ENCODE peak calls at places on chromosomes 16 and 17, in eight cellular contexts. One of them, this sample, is unnamed.
A peak's percentile ranks its signal among the peaks of the same experiment; 100 is the strongest.

GRCh38 chr16:89045181-89045815 is 48.4 kb upstream of the ACSF3 start:
- DNase-seq in thoracic aorta: no peak
- DNase-seq in upper lobe of left lung: no peak
- DNase-seq in CD4-positive, CD25-positive, alpha-beta regulatory T cell: no peak
- DNase-seq in fibroblast of mammary gland: no peak
- DNase-seq in retinal pigment epithelial cell: no peak
- DNase-seq in CD8-positive, alpha-beta T cell: no peak
- DNase-seq in mucosa of descending colon: no peak
- DNase-seq in this sample: no peak

GRCh38 chr17:72790194-72790593 is 302.3 kb downstream of the SLC39A11 start:
- DNase-seq in thoracic aorta: no peak
- DNase-seq in upper lobe of left lung: no peak
- DNase-seq in CD4-positive, CD25-positive, alpha-beta regulatory T cell: no peak
- DNase-seq in fibroblast of mammary gland: no peak
- DNase-seq in retinal pigment epithelial cell: no peak
- DNase-seq in CD8-positive, alpha-beta T cell: no peak
- DNase-seq in mucosa of descending colon: no peak
- DNase-seq in this sample: no peak

GRCh38 chr17:50576864-50577263 is 16.3 kb downstream of the CACNA1G start:
- DNase-seq in thoracic aorta: no peak
- DNase-seq in upper lobe of left lung: no peak
- DNase-seq in CD4-positive, CD25-positive, alpha-beta regulatory T cell: no peak
- DNase-seq in fibroblast of mammary gland: no peak
- DNase-seq in retinal pigment epithelial cell: no peak
- DNase-seq in CD8-positive, alpha-beta T cell: no peak
- DNase-seq in mucosa of descending colon: no peak
- DNase-seq in this sample: no peak

GRCh38 chr17:7842380-7842949 is 8.4 kb downstream of the KDM6B start:
- DNase-seq in thoracic aorta: peak; percentile 88
- DNase-seq in upper lobe of left lung: peak; percentile 93
- DNase-seq in CD4-positive, CD25-positive, alpha-beta regulatory T cell: peak; percentile 96
- DNase-seq in fibroblast of mammary gland: peak; percentile 95
- DNase-seq in retinal pigment epithelial cell: no peak
- DNase-seq in CD8-positive, alpha-beta T cell: peak; percentile 83
- DNase-seq in mucosa of descending colon: peak; percentile 83
- DNase-seq in this sample: peak; percentile 91

GRCh38 chr17:74126959-74127358 is 76.5 kb upstream of the RPL38 start:
- DNase-seq in thoracic aorta: no peak
- DNase-seq in upper lobe of left lung: no peak
- DNase-seq in CD4-positive, CD25-positive, alpha-beta regulatory T cell: no peak
- DNase-seq in fibroblast of mammary gland: no peak
- DNase-seq in retinal pigment epithelial cell: no peak
- DNase-seq in CD8-positive, alpha-beta T cell: no peak
- DNase-seq in mucosa of descending colon: no peak
- DNase-seq in this sample: no peak

GRCh38 chr17:17179371-17179827 is 26.7 kb downstream of the PLD6 start:
- DNase-seq in thoracic aorta: no peak
- DNase-seq in upper lobe of left lung: no peak
- DNase-seq in CD4-positive, CD25-positive, alpha-beta regulatory T cell: no peak
- DNase-seq in fibroblast of mammary gland: no peak
- DNase-seq in retinal pigment epithelial cell: no peak
- DNase-seq in CD8-positive, alpha-beta T cell: no peak
- DNase-seq in mucosa of descending colon: no peak
- DNase-seq in this sample: no peak

GRCh38 chr16:2243031-2243528 is 6.8 kb downstream of the DNASE1L2 start:
- DNase-seq in thoracic aorta: no peak
- DNase-seq in upper lobe of left lung: peak; percentile 76
- DNase-seq in CD4-positive, CD25-positive, alpha-beta regulatory T cell: no peak
- DNase-seq in fibroblast of mammary gland: no peak
- DNase-seq in retinal pigment epithelial cell: no peak
- DNase-seq in CD8-positive, alpha-beta T cell: no peak
- DNase-seq in mucosa of descending colon: no peak
- DNase-seq in this sample: no peak

GRCh38 chr17:74404218-74404617 is 27.7 kb upstream of the GPRC5C start:
- DNase-seq in thoracic aorta: no peak
- DNase-seq in upper lobe of left lung: no peak
- DNase-seq in CD4-positive, CD25-positive, alpha-beta regulatory T cell: no peak
- DNase-seq in fibroblast of mammary gland: no peak
- DNase-seq in retinal pigment epithelial cell: no peak
- DNase-seq in CD8-positive, alpha-beta T cell: no peak
- DNase-seq in mucosa of descending colon: no peak
- DNase-seq in this sample: no peak

GRCh38 chr17:28379814-28380571 is 8.5 kb downstream of the SARM1 start:
- DNase-seq in thoracic aorta: no peak
- DNase-seq in upper lobe of left lung: no peak
- DNase-seq in CD4-positive, CD25-positive, alpha-beta regulatory T cell: no peak
- DNase-seq in fibroblast of mammary gland: peak; percentile 49
- DNase-seq in retinal pigment epithelial cell: no peak
- DNase-seq in CD8-positive, alpha-beta T cell: no peak
- DNase-seq in mucosa of descending colon: no peak
- DNase-seq in this sample: no peak

GRCh38 chr17:28380572-28380907 is 9.0 kb downstream of the SARM1 start:
- DNase-seq in thoracic aorta: no peak
- DNase-seq in upper lobe of left lung: no peak
- DNase-seq in CD4-positive, CD25-positive, alpha-beta regulatory T cell: no peak
- DNase-seq in fibroblast of mammary gland: no peak
- DNase-seq in retinal pigment epithelial cell: no peak
- DNase-seq in CD8-positive, alpha-beta T cell: no peak
- DNase-seq in mucosa of descending colon: no peak
- DNase-seq in this sample: no peak

GRCh38 chr17:28385037-28385797 is 13.7 kb downstream of the SARM1 start:
- DNase-seq in thoracic aorta: no peak
- DNase-seq in upper lobe of left lung: peak; percentile 88
- DNase-seq in CD4-positive, CD25-positive, alpha-beta regulatory T cell: no peak
- DNase-seq in fibroblast of mammary gland: no peak
- DNase-seq in retinal pigment epithelial cell: no peak
- DNase-seq in CD8-positive, alpha-beta T cell: no peak
- DNase-seq in mucosa of descending colon: peak; percentile 73
- DNase-seq in this sample: no peak

GRCh38 chr17:28384281-28385036 is 13.0 kb downstream of the SARM1 start:
- DNase-seq in thoracic aorta: no peak
- DNase-seq in upper lobe of left lung: peak; percentile 89
- DNase-seq in CD4-positive, CD25-positive, alpha-beta regulatory T cell: peak; percentile 53
- DNase-seq in fibroblast of mammary gland: no peak
- DNase-seq in retinal pigment epithelial cell: no peak
- DNase-seq in CD8-positive, alpha-beta T cell: peak; percentile 45
- DNase-seq in mucosa of descending colon: peak; percentile 88
- DNase-seq in this sample: peak; percentile 78

GRCh38 chr17:28381141-28381825 is 9.8 kb downstream of the SARM1 start:
- DNase-seq in thoracic aorta: no peak
- DNase-seq in upper lobe of left lung: peak; percentile 88
- DNase-seq in CD4-positive, CD25-positive, alpha-beta regulatory T cell: no peak
- DNase-seq in fibroblast of mammary gland: no peak
- DNase-seq in retinal pigment epithelial cell: no peak
- DNase-seq in CD8-positive, alpha-beta T cell: no peak
- DNase-seq in mucosa of descending colon: peak; percentile 65
- DNase-seq in this sample: no peak
- H3K4me3 ChIP-seq in thoracic aorta: no peak overlapping the region
- H3K4me3 ChIP-seq in upper lobe of left lung: peak overlapping the region; percentile 27
- H3K4me3 ChIP-seq in CD4-positive, CD25-positive, alpha-beta regulatory T cell: no peak overlapping the region
- H3K4me3 ChIP-seq in fibroblast of mammary gland: no peak overlapping the region
- H3K4me3 ChIP-seq in retinal pigment epithelial cell: no peak overlapping the region
- H3K4me3 ChIP-seq in CD8-positive, alpha-beta T cell: no peak overlapping the region
- H3K4me3 ChIP-seq in mucosa of descending colon: no peak overlapping the region
- H3K4me3 ChIP-seq in this sample: no peak overlapping the region

GRCh38 chr17:45428954-45429337 is 3.7 kb downstream of the ARHGAP27 start:
- DNase-seq in thoracic aorta: no peak
- DNase-seq in upper lobe of left lung: peak; percentile 84
- DNase-seq in CD4-positive, CD25-positive, alpha-beta regulatory T cell: no peak
- DNase-seq in fibroblast of mammary gland: no peak
- DNase-seq in retinal pigment epithelial cell: no peak
- DNase-seq in CD8-positive, alpha-beta T cell: no peak
- DNase-seq in mucosa of descending colon: peak; percentile 51
- DNase-seq in this sample: no peak

GRCh38 chr17:45427181-45427835 is 5.4 kb downstream of the ARHGAP27 start:
- DNase-seq in thoracic aorta: no peak
- DNase-seq in upper lobe of left lung: no peak
- DNase-seq in CD4-positive, CD25-positive, alpha-beta regulatory T cell: no peak
- DNase-seq in fibroblast of mammary gland: no peak
- DNase-seq in retinal pigment epithelial cell: no peak
- DNase-seq in CD8-positive, alpha-beta T cell: no peak
- DNase-seq in mucosa of descending colon: peak; percentile 26
- DNase-seq in this sample: no peak

GRCh38 chr17:45429338-45430005 is 3.2 kb downstream of the ARHGAP27 start:
- DNase-seq in thoracic aorta: no peak
- DNase-seq in upper lobe of left lung: peak; percentile 88
- DNase-seq in CD4-positive, CD25-positive, alpha-beta regulatory T cell: no peak
- DNase-seq in fibroblast of mammary gland: no peak
- DNase-seq in retinal pigment epithelial cell: no peak
- DNase-seq in CD8-positive, alpha-beta T cell: no peak
- DNase-seq in mucosa of descending colon: peak; percentile 49
- DNase-seq in this sample: no peak

GRCh38 chr17:45426561-45426960 is 6.1 kb downstream of the ARHGAP27 start:
- DNase-seq in thoracic aorta: no peak
- DNase-seq in upper lobe of left lung: no peak
- DNase-seq in CD4-positive, CD25-positive, alpha-beta regulatory T cell: no peak
- DNase-seq in fibroblast of mammary gland: no peak
- DNase-seq in retinal pigment epithelial cell: no peak
- DNase-seq in CD8-positive, alpha-beta T cell: no peak
- DNase-seq in mucosa of descending colon: peak; percentile 31
- DNase-seq in this sample: no peak

GRCh38 chr17:45428050-45428953 is 4.4 kb downstream of the ARHGAP27 start:
- DNase-seq in thoracic aorta: no peak
- DNase-seq in upper lobe of left lung: peak; percentile 95
- DNase-seq in CD4-positive, CD25-positive, alpha-beta regulatory T cell: peak; percentile 66
- DNase-seq in fibroblast of mammary gland: peak; percentile 34
- DNase-seq in retinal pigment epithelial cell: no peak
- DNase-seq in CD8-positive, alpha-beta T cell: peak; percentile 74
- DNase-seq in mucosa of descending colon: peak; percentile 90
- DNase-seq in this sample: peak; percentile 82
- H3K4me3 ChIP-seq in thoracic aorta: peak overlapping the region; percentile 32
- H3K4me3 ChIP-seq in upper lobe of left lung: no peak overlapping the region
- H3K4me3 ChIP-seq in CD4-positive, CD25-positive, alpha-beta regulatory T cell: peak overlapping the region; percentile 35
- H3K4me3 ChIP-seq in fibroblast of mammary gland: no peak overlapping the region
- H3K4me3 ChIP-seq in retinal pigment epithelial cell: no peak overlapping the region
- H3K4me3 ChIP-seq in CD8-positive, alpha-beta T cell: no peak overlapping the region
- H3K4me3 ChIP-seq in mucosa of descending colon: no peak overlapping the region
- H3K4me3 ChIP-seq in this sample: peak overlapping the region; percentile 47

DNA sequence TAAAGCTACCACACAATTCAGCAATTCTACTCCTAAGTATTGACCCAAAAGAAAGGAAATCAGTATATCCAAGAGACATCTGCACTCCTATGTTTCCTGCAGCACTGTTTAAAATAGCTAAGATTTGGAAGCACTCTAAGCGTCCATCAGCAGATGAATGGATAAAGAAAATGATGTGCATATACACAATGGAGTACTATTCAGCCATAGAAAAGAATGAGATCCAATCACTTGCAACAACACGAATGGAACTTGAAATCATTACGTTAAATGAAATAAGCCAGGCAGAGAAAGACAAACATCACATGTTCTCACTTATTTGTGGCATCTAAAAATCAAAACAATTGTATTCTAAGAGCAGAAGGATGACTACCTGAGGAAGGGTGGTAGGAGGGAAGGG is 1.5 kb downstream of the SLFN11 start:
- DNase-seq in thoracic aorta: no peak
- DNase-seq in upper lobe of left lung: no peak
- DNase-seq in CD4-positive, CD25-positive, alpha-beta regulatory T cell: no peak
- DNase-seq in fibroblast of mammary gland: no peak
- DNase-seq in retinal pigment epithelial cell: no peak
- DNase-seq in CD8-positive, alpha-beta T cell: no peak
- DNase-seq in mucosa of descending colon: no peak
- DNase-seq in this sample: no peak
- H3K4me3 ChIP-seq in thoracic aorta: peak overlapping the region; percentile 5
- H3K4me3 ChIP-seq in upper lobe of left lung: no peak overlapping the region
- H3K4me3 ChIP-seq in CD4-positive, CD25-positive, alpha-beta regulatory T cell: peak overlapping the region; percentile 82
- H3K4me3 ChIP-seq in fibroblast of mammary gland: peak overlapping the region; percentile 82
- H3K4me3 ChIP-seq in retinal pigment epithelial cell: no peak overlapping the region
- H3K4me3 ChIP-seq in CD8-positive, alpha-beta T cell: no peak overlapping the region
- H3K4me3 ChIP-seq in mucosa of descending colon: no peak overlapping the region
- H3K4me3 ChIP-seq in this sample: peak overlapping the region; percentile 78

DNA sequence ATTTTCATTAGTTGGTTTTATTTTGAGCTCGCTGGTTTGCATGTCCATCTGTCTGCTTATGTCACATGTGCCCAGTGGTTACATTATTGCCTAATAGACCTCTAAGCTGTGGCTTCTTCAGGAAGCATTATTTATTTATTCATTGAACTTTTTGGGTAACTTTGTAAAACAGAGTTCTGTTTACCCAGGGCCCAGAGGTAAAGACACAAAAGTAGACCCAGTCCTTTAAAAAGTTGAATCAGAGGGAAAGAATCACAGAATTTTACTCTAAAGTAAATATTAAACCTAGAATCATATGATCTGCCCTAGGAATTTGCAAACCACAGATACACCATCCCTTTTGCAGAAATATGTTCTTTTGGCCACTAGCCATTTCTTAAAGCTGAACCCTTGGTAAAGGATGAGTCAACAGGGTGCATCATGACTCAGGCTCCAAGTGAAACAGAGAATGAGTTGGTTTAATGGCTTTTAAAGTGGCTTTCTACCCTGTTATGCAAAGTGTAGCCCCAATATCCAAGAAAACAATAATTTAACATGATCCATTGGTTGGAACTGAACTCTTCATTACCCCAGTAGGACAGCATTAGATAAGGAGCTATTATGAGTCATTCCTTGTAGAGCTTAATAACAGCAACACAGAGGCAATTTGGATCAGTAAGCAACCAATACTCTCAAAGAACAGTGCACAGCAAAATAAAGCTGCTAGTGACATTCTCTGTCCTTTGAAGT is 236.3 kb downstream of the KCNJ2 start:
- DNase-seq in thoracic aorta: no peak
- DNase-seq in upper lobe of left lung: no peak
- DNase-seq in CD4-positive, CD25-positive, alpha-beta regulatory T cell: no peak
- DNase-seq in fibroblast of mammary gland: peak; percentile 96
- DNase-seq in retinal pigment epithelial cell: peak; percentile 73
- DNase-seq in CD8-positive, alpha-beta T cell: no peak
- DNase-seq in mucosa of descending colon: no peak
- DNase-seq in this sample: peak; percentile 25
- H3K4me3 ChIP-seq in thoracic aorta: no peak overlapping the region
- H3K4me3 ChIP-seq in upper lobe of left lung: no peak overlapping the region
- H3K4me3 ChIP-seq in CD4-positive, CD25-positive, alpha-beta regulatory T cell: no peak overlapping the region
- H3K4me3 ChIP-seq in fibroblast of mammary gland: no peak overlapping the region
- H3K4me3 ChIP-seq in retinal pigment epithelial cell: no peak overlapping the region
- H3K4me3 ChIP-seq in CD8-positive, alpha-beta T cell: no peak overlapping the region
- H3K4me3 ChIP-seq in mucosa of descending colon: no peak overlapping the region
- H3K4me3 ChIP-seq in this sample: no peak overlapping the region

DNA sequence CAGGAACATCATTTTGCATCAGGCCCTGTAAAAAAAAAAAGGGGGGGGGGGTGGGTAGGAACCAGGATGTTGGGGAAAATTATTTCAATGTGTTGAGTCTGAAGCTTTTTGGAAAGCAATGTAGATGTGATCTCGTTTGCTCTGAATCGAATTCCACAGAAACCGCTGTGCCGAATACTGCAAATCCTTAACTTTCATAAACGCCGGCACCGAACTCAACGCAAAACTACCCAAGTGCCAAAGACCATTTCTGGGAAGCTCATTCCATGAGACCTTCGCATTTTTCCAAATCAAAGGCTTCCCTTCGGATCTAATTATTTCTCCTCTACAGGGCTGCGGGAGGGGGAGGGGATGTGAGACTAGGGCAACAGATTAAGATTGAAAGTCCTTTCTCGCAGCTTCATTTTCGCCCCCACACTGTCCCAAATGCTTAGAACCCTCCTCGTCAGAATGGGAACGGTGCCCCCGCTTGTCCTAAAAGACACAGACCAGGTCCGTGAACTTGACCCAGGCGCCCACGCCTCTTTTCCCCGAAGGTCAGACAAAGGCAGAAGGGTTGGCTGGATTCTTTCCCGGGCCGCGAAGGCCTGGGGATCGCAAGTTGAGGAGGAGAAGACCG is 4.0 kb downstream of the PRAC1 start:
- DNase-seq in thoracic aorta: no peak
- DNase-seq in upper lobe of left lung: no peak
- DNase-seq in CD4-positive, CD25-positive, alpha-beta regulatory T cell: no peak
- DNase-seq in fibroblast of mammary gland: no peak
- DNase-seq in retinal pigment epithelial cell: no peak
- DNase-seq in CD8-positive, alpha-beta T cell: no peak
- DNase-seq in mucosa of descending colon: peak; percentile 51
- DNase-seq in this sample: no peak
- H3K4me3 ChIP-seq in thoracic aorta: no peak overlapping the region
- H3K4me3 ChIP-seq in upper lobe of left lung: no peak overlapping the region
- H3K4me3 ChIP-seq in CD4-positive, CD25-positive, alpha-beta regulatory T cell: no peak overlapping the region
- H3K4me3 ChIP-seq in fibroblast of mammary gland: no peak overlapping the region
- H3K4me3 ChIP-seq in retinal pigment epithelial cell: no peak overlapping the region
- H3K4me3 ChIP-seq in CD8-positive, alpha-beta T cell: no peak overlapping the region
- H3K4me3 ChIP-seq in mucosa of descending colon: peak overlapping the region; percentile 25
- H3K4me3 ChIP-seq in this sample: no peak overlapping the region

This sample was measured in GM06990.